ENCODE peak calls at places on chromosome 19, in six cellular contexts. F is neural progenitor cell, W is body of pancreas, R is stomach, G is psoas muscle, T is PC-3. C is an unnamed sample.

GRCh38 chr19:35342430-35342829 is 5.3 kb upstream of the FFAR1 start:
- DNase-seq in T (no peak), R (no peak), W (no peak), F (no peak), G (no peak), C (no peak)

GRCh38 chr19:1282588-1283206 is 3.0 kb upstream of the EFNA2 start:
- DNase-seq in G (no peak), F (no peak), R (no peak), W (no peak), T (no peak), C (no peak)

GRCh38 chr19:48874309-48875135 is 2.3 kb downstream of the PPP1R15A start:
- DNase-seq in F (peak), G (no peak), T (peak), R (peak), W (no peak), C (peak)

GRCh38 chr19:50679177-50680125 is 30.2 kb downstream of the C19orf81 start:
- DNase-seq in T (peak), G (peak), F (peak), W (peak), R (peak), C (peak)

GRCh38 chr19:45999653-46000121 is 4.4 kb downstream of the CCDC61 start:
- DNase-seq in G (peak), T (no peak), F (peak), W (no peak), R (no peak), C (no peak)

GRCh38 chr19:4108767-4109625 is 14.9 kb downstream of the MAP2K2 start:
- DNase-seq in R (peak), T (no peak), W (no peak), F (no peak), G (no peak), C (no peak)

GRCh38 chr19:3570619-3571018 is 2.1 kb upstream of the HMG20B start:
- DNase-seq in G (no peak), W (no peak), F (no peak), R (no peak), T (no peak), C (no peak)

GRCh38 chr19:28609944-28610343 is 603.0 kb downstream of the UQCRFS1 start:
- DNase-seq in T (no peak), G (no peak), F (no peak), R (no peak), W (no peak), C (no peak)

GRCh38 chr19:47436712-47437401 is 17.5 kb upstream of the MEIS3 start:
- DNase-seq in G (peak), W (peak), R (peak), F (peak), T (peak), C (peak)

GRCh38 chr19:2586196-2586595 is 110.3 kb downstream of the GADD45B start:
- DNase-seq in F (no peak), G (no peak), W (no peak), T (no peak), R (no peak), C (no peak)

GRCh38 chr19:27762933-27763332 is 1450.0 kb downstream of the UQCRFS1 start:
- DNase-seq in R (no peak), T (no peak), G (no peak), W (no peak), F (no peak), C (no peak)

GRCh38 chr19:1244693-1245451 is 3.3 kb downstream of the ATP5F1D start:
- DNase-seq in W (peak), F (no peak), R (peak), G (peak), T (no peak), C (no peak)

GRCh38 chr19:9863759-9864158 is 28.6 kb downstream of the PIN1 start:
- DNase-seq in F (no peak), G (no peak), W (no peak), T (no peak), R (no peak), C (no peak)

GRCh38 chr19:55508120-55508519 is 19.9 kb downstream of the SSC5D start:
- DNase-seq in R (no peak), T (no peak), G (no peak), W (no peak), F (no peak), C (no peak)

GRCh38 chr19:49104229-49104864 is 9.8 kb upstream of the LIN7B start:
- DNase-seq in R (no peak), W (no peak), T (no peak), G (no peak), F (no peak), C (no peak)

GRCh38 chr19:17470204-17470841 is at the start of gene SLC27A1:
- DNase-seq in T (peak), W (peak), F (peak), G (peak), R (peak), C (peak)
- H3K27ac ChIP-seq in T (peak), W (peak), F (no peak), G (peak), R (peak), C (peak)

GRCh38 chr19:12255372-12255771 is 39.3 kb downstream of the ZNF44 start:
- DNase-seq in T (no peak), W (no peak), G (no peak), F (no peak), R (no peak), C (no peak)
- TF ChIP-seq CTCF in T (no peak), W (no peak), G (no peak), F (no peak), R (no peak), C (no peak)

DNA sequence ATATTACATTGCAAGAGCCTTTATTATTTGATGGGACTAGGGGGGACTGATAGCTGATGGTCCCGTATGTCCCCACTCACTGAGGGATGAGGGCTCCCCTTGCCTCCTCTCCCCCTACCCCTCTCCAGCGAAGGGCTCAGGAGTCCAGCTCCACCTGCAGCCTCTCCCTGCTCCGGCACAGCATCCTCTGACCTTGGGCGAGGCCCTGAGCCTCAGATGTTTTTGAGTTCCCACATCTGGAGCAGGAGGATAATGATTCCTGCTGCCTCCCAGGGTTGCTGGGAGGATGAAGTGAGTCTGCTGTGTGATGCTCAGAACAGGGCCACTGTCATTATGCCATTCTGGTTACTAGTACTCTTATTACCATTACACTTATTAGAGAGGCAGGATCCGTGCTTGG is 15.0 kb downstream of the PAK4 start:
- DNase-seq in W (no peak), R (no peak), F (no peak), T (no peak), G (no peak), C (no peak)
- H3K27ac ChIP-seq in W (peak), R (no peak), F (no peak), T (no peak), G (no peak), C (no peak)

DNA sequence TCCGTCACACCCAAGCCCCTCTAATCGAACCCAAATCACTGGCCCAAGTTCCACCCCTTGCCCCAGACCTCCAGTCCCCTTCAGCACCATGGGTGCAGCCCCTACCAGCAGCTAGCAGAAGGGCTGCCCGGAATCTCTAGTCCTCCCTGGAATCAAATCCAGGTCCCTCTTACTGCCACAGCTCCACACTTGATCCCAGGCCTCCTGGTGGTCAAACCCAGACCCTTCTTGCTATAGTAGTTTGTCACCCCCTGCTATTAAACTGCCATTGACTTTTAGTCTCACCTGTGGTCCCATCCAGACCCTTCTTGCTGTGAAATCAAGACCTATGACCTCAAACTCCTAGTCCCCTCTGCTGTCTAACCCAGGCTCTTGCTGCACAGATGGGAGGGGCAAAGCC is 8.7 kb downstream of the HIPK4 start:
- DNase-seq in R (no peak), G (no peak), T (no peak), F (no peak), W (no peak), C (no peak)
- TF ChIP-seq CTCF in R (no peak), G (no peak), T (no peak), F (no peak), W (no peak), C (peak)

DNA sequence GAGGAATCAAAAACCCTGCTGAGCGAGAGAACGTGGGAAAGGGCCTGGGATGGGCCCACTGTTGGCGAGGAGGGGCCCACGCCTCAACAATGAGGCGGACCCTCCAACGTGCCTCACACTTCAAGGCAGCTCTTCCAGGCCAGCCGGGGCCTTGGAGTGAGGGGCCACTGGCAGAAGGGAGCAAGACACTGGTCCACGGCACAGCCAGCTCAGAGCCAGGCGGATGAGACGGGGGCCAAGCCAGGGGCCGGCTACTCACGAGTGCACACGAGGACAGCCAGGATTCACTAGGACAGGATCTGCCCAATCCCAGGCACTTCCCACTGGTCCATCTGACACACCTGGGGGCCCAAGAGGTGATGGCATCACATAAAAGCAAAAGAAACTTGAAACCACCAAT is 20.5 kb downstream of the ELL start:
- DNase-seq in T (no peak), W (no peak), G (no peak), F (no peak), R (no peak), C (no peak)
- H3K27ac ChIP-seq in T (no peak), W (peak), G (peak), F (no peak), R (peak), C (no peak)